ENCODE peak calls at places on chromosomes 16 and 17, in six cellular contexts. R is mesenchymal stem cell, Z is IMR-90, Q is neuronal stem cell, P is H1, V is trophoblast cell. O is an unnamed sample.

GRCh38 chr16:11796227-11797165 is 562 bp downstream of the ZC3H7A start:
- DNase-seq in R (peak), Z (peak), Q (no peak), P (no peak), V (peak), O (peak)

GRCh38 chr17:32445976-32446375 is 1.7 kb downstream of the PSMD11 start:
- DNase-seq in R (peak), Z (peak), Q (no peak), P (no peak), V (no peak), O (no peak)

GRCh38 chr17:82126479-82127314 is 28.7 kb upstream of the FASN start:
- DNase-seq in R (no peak), Z (no peak), Q (no peak), P (no peak), V (no peak), O (no peak)

GRCh38 chr17:29734640-29735039 is 111.9 kb upstream of the CORO6 start:
- DNase-seq in R (peak), Z (peak), Q (no peak), P (no peak), V (peak), O (no peak)

GRCh38 chr17:1643999-1644492 is 1.5 kb downstream of the SCARF1 start:
- DNase-seq in R (no peak), Z (no peak), Q (no peak), P (no peak), V (no peak), O (no peak)

GRCh38 chr16:2366660-2367309 is 26.3 kb upstream of the ABCA3 start:
- DNase-seq in R (no peak), Z (no peak), Q (no peak), P (no peak), V (no peak), O (no peak)

GRCh38 chr17:31907342-31907975 is 6.0 kb upstream of the UTP6 start:
- DNase-seq in R (no peak), Z (peak), Q (no peak), P (no peak), V (no peak), O (no peak)

GRCh38 chr17:27649929-27650328 is 18.9 kb downstream of the LGALS9 start:
- DNase-seq in R (no peak), Z (no peak), Q (no peak), P (no peak), V (no peak), O (no peak)

GRCh38 chr17:64653325-64653984 is 8.7 kb downstream of the SMURF2 start:
- DNase-seq in R (peak), Z (peak), Q (no peak), P (no peak), V (peak), O (no peak)

GRCh38 chr17:79979841-79980215 is 55.8 kb downstream of the TBC1D16 start:
- DNase-seq in R (no peak), Z (no peak), Q (no peak), P (no peak), V (no peak), O (peak)

GRCh38 chr17:72411124-72411563 is 290.3 kb downstream of the SOX9 start:
- DNase-seq in R (no peak), Z (no peak), Q (no peak), P (no peak), V (peak), O (no peak)

GRCh38 chr17:29019475-29020181 is 13.8 kb upstream of the SEZ6 start:
- DNase-seq in R (no peak), Z (no peak), Q (no peak), P (no peak), V (no peak), O (peak)

GRCh38 chr16:3745751-3746355 is 28.5 kb upstream of the TRAP1 start:
- DNase-seq in R (no peak), Z (peak), Q (peak), P (no peak), V (no peak), O (no peak)

GRCh38 chr17:61088556-61088955 is 311.1 kb upstream of the TBX2 start:
- DNase-seq in R (peak), Z (peak), Q (no peak), P (no peak), V (no peak), O (no peak)

GRCh38 chr17:13525876-13526275 is 75.9 kb downstream of the HS3ST3A1 start:
- DNase-seq in R (no peak), Z (no peak), Q (no peak), P (no peak), V (no peak), O (no peak)

GRCh38 chr17:49471089-49471683 is 23.9 kb upstream of the NGFR start:
- DNase-seq in R (peak), Z (no peak), Q (no peak), P (no peak), V (peak), O (peak)

GRCh38 chr17:61996916-61997605 is 68.0 kb downstream of the MED13 start:
- DNase-seq in R (no peak), Z (no peak), Q (no peak), P (no peak), V (peak), O (no peak)

GRCh38 chr17:77144227-77144626 is 3.5 kb downstream of the SEC14L1 start:
- DNase-seq in R (no peak), Z (no peak), Q (no peak), P (no peak), V (no peak), O (no peak)

GRCh38 chr16:3472878-3473595 is 22.3 kb downstream of the C16orf90 start:
- DNase-seq in R (peak), Z (no peak), Q (no peak), P (no peak), V (no peak), O (no peak)

GRCh38 chr16:67243481-67243880 is 3.8 kb downstream of the FHOD1 start:
- DNase-seq in R (no peak), Z (no peak), Q (no peak), P (no peak), V (no peak), O (no peak)

GRCh38 chr17:65355246-65355645 is 206.2 kb downstream of the AXIN2 start:
- DNase-seq in R (no peak), Z (no peak), Q (no peak), P (no peak), V (no peak), O (no peak)

GRCh38 chr17:39018267-39019134 is 51.3 kb upstream of the FBXO47 start:
- DNase-seq in R (peak), Z (no peak), Q (no peak), P (no peak), V (no peak), O (no peak)

GRCh38 chr17:41812176-41813038 is at the start of gene FKBP10:
- DNase-seq in R (peak), Z (peak), Q (peak), P (peak), V (peak), O (peak)

GRCh38 chr17:65535777-65536572 is 25.5 kb downstream of the AXIN2 start:
- DNase-seq in R (no peak), Z (peak), Q (no peak), P (no peak), V (peak), O (no peak)

GRCh38 chr16:1776991-1777374 is 4.0 kb upstream of the MRPS34 start:
- DNase-seq in R (no peak), Z (no peak), Q (no peak), P (no peak), V (no peak), O (no peak)

GRCh38 chr17:77737442-77738265 is 220.8 kb upstream of the TNRC6C start:
- DNase-seq in R (no peak), Z (no peak), Q (no peak), P (no peak), V (no peak), O (peak)

GRCh38 chr16:67837811-67838210 is 4.3 kb upstream of the THAP11 start:
- DNase-seq in R (no peak), Z (no peak), Q (no peak), P (no peak), V (no peak), O (no peak)

GRCh38 chr17:40699359-40699758 is 4.2 kb downstream of the KRT24 start:
- DNase-seq in R (no peak), Z (no peak), Q (no peak), P (no peak), V (peak), O (no peak)

GRCh38 chr17:58527949-58528348 is 13.5 kb upstream of the MTMR4 start:
- DNase-seq in R (peak), Z (peak), Q (no peak), P (no peak), V (no peak), O (no peak)

GRCh38 chr16:13076878-13077277 is 175.5 kb downstream of the SHISA9 start:
- DNase-seq in R (no peak), Z (no peak), Q (no peak), P (no peak), V (no peak), O (no peak)

GRCh38 chr16:88685156-88686061 is 898 bp downstream of the SNAI3 start:
- DNase-seq in R (peak), Z (peak), Q (no peak), P (no peak), V (peak), O (no peak)

GRCh38 chr17:21457051-21458026 is 81.2 kb downstream of the KCNJ12 start:
- DNase-seq in R (peak), Z (peak), Q (peak), P (peak), V (peak), O (peak)

GRCh38 chr17:50806141-50806643 is 29.2 kb upstream of the WFIKKN2 start:
- DNase-seq in R (no peak), Z (peak), Q (no peak), P (no peak), V (no peak), O (peak)

GRCh38 chr17:64399071-64399766 is 8.6 kb upstream of the PECAM1 start:
- DNase-seq in R (no peak), Z (no peak), Q (no peak), P (no peak), V (peak), O (no peak)

GRCh38 chr17:41792835-41793748 is 6.6 kb upstream of the JUP start:
- DNase-seq in R (peak), Z (peak), Q (no peak), P (no peak), V (peak), O (peak)

DNA sequence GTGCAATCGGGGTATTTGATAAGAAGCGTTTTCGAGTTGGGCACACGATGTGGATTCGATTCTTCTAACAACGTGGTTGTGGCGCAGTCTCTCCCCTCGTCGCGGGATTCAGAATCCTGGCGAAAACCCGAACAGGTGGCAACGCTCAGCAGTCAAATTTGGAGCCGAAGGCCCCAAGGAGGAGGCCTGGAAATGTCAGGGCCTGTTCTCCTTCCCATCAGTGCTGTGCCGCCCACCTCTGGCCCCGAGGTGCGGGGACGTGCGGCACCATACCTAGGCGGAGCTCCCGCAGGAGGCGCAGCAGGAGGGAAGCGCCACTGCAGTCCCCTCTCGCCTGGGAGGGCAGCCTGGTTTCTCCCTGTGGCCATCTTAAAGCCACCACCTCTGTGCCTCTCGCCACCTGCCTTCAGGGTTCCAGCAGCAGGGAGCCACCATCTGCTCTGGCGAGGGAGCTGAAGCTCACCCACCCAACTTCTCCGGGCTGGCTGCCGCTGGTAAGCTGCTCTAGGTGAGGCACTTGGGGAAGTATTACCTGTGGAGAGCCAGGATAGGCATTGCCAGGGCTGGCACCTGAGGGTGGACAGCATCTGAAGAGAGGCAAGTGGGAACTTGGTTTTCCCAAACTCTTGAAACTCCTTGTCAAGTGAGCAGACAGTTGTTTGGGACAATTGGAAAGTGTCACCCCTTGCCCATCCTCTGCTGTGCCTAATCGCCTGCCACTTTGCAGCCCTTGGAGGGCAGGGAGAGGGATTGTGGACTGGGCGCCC is 2.6 kb upstream of the AATF start:
- DNase-seq in R (no peak), Z (no peak), Q (no peak), P (no peak), V (no peak), O (peak)
- H2AK5ac ChIP-seq in R (no peak), Z (no peak), Q (no peak), P (peak), V (no peak), O (no peak)

DNA sequence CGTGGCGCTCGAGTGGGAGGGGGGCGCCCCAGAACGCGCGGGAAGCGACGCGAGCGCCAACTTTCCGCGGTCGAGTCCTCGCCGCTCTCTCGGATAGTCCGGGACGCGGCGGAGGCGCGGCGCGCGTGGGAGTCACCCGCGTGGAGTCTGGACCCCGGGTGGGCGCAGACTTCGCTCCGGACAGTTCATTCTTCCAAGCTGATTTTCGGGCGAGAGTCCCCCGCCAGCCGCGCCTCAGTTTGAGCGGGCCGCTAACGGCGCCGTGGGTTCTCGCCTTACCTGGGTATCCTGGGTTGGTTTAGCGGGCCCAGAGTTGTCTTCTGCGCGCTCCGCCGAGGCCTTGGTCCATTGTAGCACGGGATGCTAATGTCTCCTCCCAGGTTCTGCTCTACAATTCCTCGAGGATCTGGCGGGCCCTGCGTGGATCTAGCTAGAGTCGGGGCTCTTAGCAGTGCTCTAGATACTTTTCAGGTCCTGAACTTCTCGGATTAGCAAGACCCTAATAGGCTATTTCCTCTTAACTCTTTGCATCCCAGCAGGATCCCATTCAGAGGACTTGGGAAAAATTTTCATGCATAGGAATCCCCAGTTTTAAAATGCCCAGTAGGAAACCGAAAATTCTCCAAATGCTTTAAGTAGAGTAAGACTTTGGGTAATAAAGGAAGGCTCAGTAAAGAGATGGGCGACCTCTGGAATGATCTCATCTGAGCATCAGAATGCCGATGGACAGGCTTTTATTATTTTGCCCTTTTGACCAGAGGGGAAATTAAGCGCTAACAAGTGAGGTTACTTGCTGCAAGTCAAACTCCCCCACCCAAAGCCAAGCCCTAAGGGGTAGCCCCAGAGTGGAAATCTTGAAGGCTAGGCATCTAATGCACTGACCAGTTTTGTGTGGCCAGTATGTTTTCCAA is 527 bp upstream of the GJC1 start:
- DNase-seq in R (peak), Z (no peak), Q (no peak), P (peak), V (peak), O (peak)
- H4K8ac ChIP-seq in R (peak), Z (peak), Q (no peak), P (peak), V (peak), O (no peak)

DNA sequence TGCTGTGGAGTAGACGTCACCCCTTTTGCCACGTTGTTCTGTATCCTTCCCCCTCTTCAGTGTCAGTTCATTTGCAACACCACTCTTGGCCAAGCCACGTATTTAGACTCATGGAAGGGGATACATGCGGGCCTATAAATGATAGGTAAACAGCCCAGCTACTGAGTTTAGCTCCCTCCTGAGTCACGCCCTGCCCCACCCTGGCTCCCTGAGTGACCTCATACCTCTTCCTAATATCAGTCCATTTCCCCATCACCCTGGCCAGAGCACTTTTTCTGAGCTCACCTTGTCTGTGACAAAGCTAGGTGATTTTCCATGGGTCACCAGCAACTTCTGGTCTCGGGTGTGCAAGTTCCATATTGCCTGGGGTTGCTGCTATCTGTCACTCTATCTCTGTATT is 147.2 kb upstream of the MAF start:
- DNase-seq in R (no peak), Z (no peak), Q (no peak), P (no peak), V (no peak), O (no peak)
- H3K14ac ChIP-seq in R (no peak), Z (no peak), Q (no peak), P (no peak), V (no peak), O (no peak)

GRCh38 chr17:17928422-17929386 is 43.5 kb downstream of the TOM1L2 start:
- DNase-seq in R (no peak), Z (no peak), Q (no peak), P (no peak), V (no peak), O (no peak)

GRCh38 chr17:17930674-17931073 is 41.5 kb downstream of the TOM1L2 start:
- DNase-seq in R (no peak), Z (no peak), Q (no peak), P (no peak), V (no peak), O (no peak)

GRCh38 chr17:17931159-17931558 is 41.0 kb downstream of the TOM1L2 start:
- DNase-seq in R (no peak), Z (no peak), Q (no peak), P (no peak), V (no peak), O (no peak)

GRCh38 chr17:17926840-17927449 is 45.3 kb downstream of the TOM1L2 start:
- DNase-seq in R (no peak), Z (no peak), Q (no peak), P (no peak), V (no peak), O (no peak)

DNA sequence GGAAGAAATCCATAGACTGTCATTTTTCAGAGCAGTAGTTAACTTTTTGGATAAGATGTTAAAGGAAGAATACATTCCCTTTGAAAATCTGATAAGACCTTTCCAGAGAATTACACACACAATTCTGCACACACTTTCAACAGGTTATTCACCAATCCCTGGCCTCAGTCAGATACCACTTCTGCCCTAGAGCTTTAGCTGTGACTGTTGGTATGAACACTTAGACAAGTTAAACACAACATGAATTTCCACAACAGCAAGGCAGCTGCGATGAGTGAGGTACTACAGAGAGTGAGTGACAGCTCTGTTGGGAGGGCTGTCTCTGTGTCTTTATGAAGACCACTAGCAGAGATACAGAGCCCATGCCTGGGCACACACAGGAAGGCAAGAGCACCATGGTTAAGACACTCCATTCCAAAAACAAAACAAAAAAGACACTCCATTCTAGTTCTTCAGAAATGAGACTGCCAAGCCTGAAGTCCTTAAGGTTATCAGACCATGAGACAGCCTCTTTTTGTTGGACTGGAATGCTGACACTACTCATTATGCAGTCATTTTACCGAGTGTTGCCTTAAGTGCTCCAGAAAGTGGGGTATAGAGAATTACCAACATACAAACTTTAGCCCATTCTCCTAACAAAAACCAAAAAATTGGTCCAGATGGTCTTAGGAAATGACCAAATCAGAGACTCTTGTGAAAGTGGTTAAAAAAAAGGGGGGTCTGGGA is 42.4 kb downstream of the TOM1L2 start:
- DNase-seq in R (no peak), Z (peak), Q (no peak), P (no peak), V (no peak), O (no peak)
- H2AK5ac ChIP-seq in R (no peak), Z (peak), Q (no peak), P (peak), V (no peak), O (no peak)

GRCh38 chr17:66698270-66698669 is 136.6 kb upstream of the CACNG5 start:
- DNase-seq in R (no peak), Z (no peak), Q (no peak), P (no peak), V (no peak), O (no peak)
- H4K8ac ChIP-seq in R (no peak), Z (no peak), Q (no peak), P (no peak), V (no peak), O (no peak)

DNA sequence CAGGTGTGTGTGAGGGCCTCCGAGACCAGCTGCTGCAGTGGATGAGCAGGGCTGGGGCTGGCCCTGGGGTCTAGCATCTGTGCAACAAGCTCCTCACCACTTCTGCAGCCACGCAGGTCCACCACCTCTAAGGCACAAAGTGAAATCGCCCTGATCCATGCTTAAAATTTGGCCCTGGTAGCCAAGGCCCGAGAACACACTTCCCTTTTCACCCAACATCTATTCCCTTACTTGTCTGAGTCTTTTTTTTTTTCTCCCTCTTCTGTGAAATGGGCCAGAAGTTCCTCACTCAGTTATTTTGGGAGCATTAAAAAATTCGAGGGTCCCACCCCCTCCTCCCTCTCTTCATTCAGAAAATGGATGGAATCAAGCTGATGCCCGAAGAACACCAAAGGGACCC is 47.9 kb downstream of the LDHD start:
- DNase-seq in R (no peak), Z (no peak), Q (no peak), P (no peak), V (no peak), O (no peak)
- H3K14ac ChIP-seq in R (no peak), Z (no peak), Q (no peak), P (no peak), V (peak), O (no peak)